ENCODE peak calls at places on chromosomes 3 and 15, in four cellular contexts. One of them, this sample, is unnamed.

GRCh38 chr3:194312743-194313281 is 38.3 kb downstream of the CPN2 start:
- DNase-seq in KG1: no peak
- DNase-seq in stromal cell of bone marrow: peak; percentile 30
- DNase-seq in neuronal stem cell: no peak
- DNase-seq in this sample: peak; percentile 79

GRCh38 chr3:159828542-159828943 is 160.1 kb upstream of the IL12A start:
- DNase-seq in KG1: peak; percentile 29
- DNase-seq in stromal cell of bone marrow: peak; percentile 50
- DNase-seq in neuronal stem cell: no peak
- DNase-seq in this sample: no peak

GRCh38 chr15:36769110-36769509 is 189.7 kb downstream of the CDIN1 start:
- DNase-seq in neuronal stem cell: no peak
- DNase-seq in stromal cell of bone marrow: no peak
- DNase-seq in KG1: no peak
- DNase-seq in this sample: peak; percentile 31

GRCh38 chr3:2099779-2100191 is 1.1 kb downstream of the CNTN4 start:
- DNase-seq in stromal cell of bone marrow: no peak
- DNase-seq in neuronal stem cell: no peak
- DNase-seq in KG1: no peak
- DNase-seq in this sample: no peak

GRCh38 chr15:82595766-82596165 is 51.4 kb downstream of the CPEB1 start:
- DNase-seq in stromal cell of bone marrow: no peak
- DNase-seq in KG1: no peak
- DNase-seq in neuronal stem cell: no peak
- DNase-seq in this sample: no peak

GRCh38 chr15:29438714-29439076 is 169.1 kb upstream of the NSMCE3 start:
- DNase-seq in neuronal stem cell: no peak
- DNase-seq in stromal cell of bone marrow: no peak
- DNase-seq in KG1: no peak
- DNase-seq in this sample: no peak

GRCh38 chr3:43338295-43338694 is 52.0 kb downstream of the SNRK start:
- DNase-seq in KG1: no peak
- DNase-seq in stromal cell of bone marrow: no peak
- DNase-seq in neuronal stem cell: no peak
- DNase-seq in this sample: no peak

GRCh38 chr3:14203521-14204079 is 25.0 kb downstream of the LSM3 start:
- DNase-seq in neuronal stem cell: peak; percentile 54
- DNase-seq in KG1: no peak
- DNase-seq in stromal cell of bone marrow: peak; percentile 71
- DNase-seq in this sample: peak; percentile 45

GRCh38 chr3:196198771-196199753 is 12.1 kb downstream of the ZDHHC19 start:
- DNase-seq in neuronal stem cell: no peak
- DNase-seq in stromal cell of bone marrow: no peak
- DNase-seq in KG1: no peak
- DNase-seq in this sample: no peak

GRCh38 chr15:76426941-76427340 is 90.4 kb downstream of the ISL2 start:
- DNase-seq in neuronal stem cell: no peak
- DNase-seq in stromal cell of bone marrow: no peak
- DNase-seq in KG1: no peak
- DNase-seq in this sample: no peak

GRCh38 chr3:124246949-124247348 is 255.0 kb upstream of the ROPN1 start:
- DNase-seq in neuronal stem cell: no peak
- DNase-seq in stromal cell of bone marrow: no peak
- DNase-seq in KG1: no peak
- DNase-seq in this sample: no peak

GRCh38 chr3:29275309-29275708 is 5.6 kb upstream of the RBMS3 start:
- DNase-seq in neuronal stem cell: no peak
- DNase-seq in KG1: no peak
- DNase-seq in stromal cell of bone marrow: no peak
- DNase-seq in this sample: peak; percentile 75

GRCh38 chr3:111338059-111338698 is 203.8 kb upstream of the CD96 start:
- DNase-seq in stromal cell of bone marrow: peak; percentile 60
- DNase-seq in neuronal stem cell: no peak
- DNase-seq in KG1: peak; percentile 14
- DNase-seq in this sample: peak; percentile 55

GRCh38 chr3:38030126-38031021 is 932 bp upstream of the PLCD1 start:
- DNase-seq in KG1: no peak
- DNase-seq in neuronal stem cell: no peak
- DNase-seq in stromal cell of bone marrow: no peak
- DNase-seq in this sample: no peak

GRCh38 chr3:126961191-126961790 is 21.6 kb upstream of the PLXNA1 start:
- DNase-seq in stromal cell of bone marrow: peak; percentile 88
- DNase-seq in KG1: no peak
- DNase-seq in neuronal stem cell: no peak
- DNase-seq in this sample: peak; percentile 67

GRCh38 chr15:67823371-67824156 is 1.7 kb upstream of the SKOR1 start:
- DNase-seq in KG1: no peak
- DNase-seq in stromal cell of bone marrow: no peak
- DNase-seq in neuronal stem cell: no peak
- DNase-seq in this sample: no peak

GRCh38 chr15:72222433-72222832 is 8.6 kb downstream of the PKM start:
- DNase-seq in KG1: no peak
- DNase-seq in neuronal stem cell: no peak
- DNase-seq in stromal cell of bone marrow: no peak
- DNase-seq in this sample: no peak

This sample was measured in skeletal muscle cell.